ENCODE peak calls at places on chromosome 7, in seven cellular contexts. M, O, A, E, X, Z and J are unnamed samples.

GRCh38 chr7:94228678-94229077 is 166.0 kb upstream of the COL1A2 start:
- DNase-seq in M (no peak), O (no peak), A (no peak), E (no peak), X (no peak), Z (no peak), J (no peak)

GRCh38 chr7:53993205-53993604 is 549.0 kb upstream of the VSTM2A start:
- DNase-seq in M (no peak), O (no peak), A (no peak), E (no peak), X (no peak), Z (no peak), J (no peak)

GRCh38 chr7:27771111-27771510 is 31.1 kb downstream of the TAX1BP1 start:
- DNase-seq in M (no peak), O (no peak), A (no peak), E (no peak), X (no peak), Z (no peak), J (no peak)

GRCh38 chr7:102860351-102860811 is 52.4 kb upstream of the LRRC17 start:
- DNase-seq in M (no peak), O (no peak), A (no peak), E (no peak), X (no peak), Z (no peak), J (no peak)

GRCh38 chr7:157399086-157399687 is 62.4 kb downstream of the DNAJB6 start:
- DNase-seq in M (no peak), O (no peak), A (no peak), E (no peak), X (no peak), Z (no peak), J (no peak)

GRCh38 chr7:47170516-47170915 is 411.4 kb downstream of the TNS3 start:
- DNase-seq in M (no peak), O (no peak), A (no peak), E (no peak), X (no peak), Z (no peak), J (no peak)

GRCh38 chr7:134165266-134165665 is 38.1 kb downstream of the LRGUK start:
- DNase-seq in M (no peak), O (no peak), A (no peak), E (no peak), X (no peak), Z (no peak), J (peak)

GRCh38 chr7:148973256-148973655 is 55.0 kb downstream of the PDIA4 start:
- DNase-seq in M (no peak), O (no peak), A (no peak), E (no peak), X (no peak), Z (no peak), J (no peak)

GRCh38 chr7:26694156-26694555 is 170.2 kb downstream of the SKAP2 start:
- DNase-seq in M (no peak), O (no peak), A (no peak), E (no peak), X (no peak), Z (no peak), J (no peak)

GRCh38 chr7:74572301-74573090 is 85.0 kb upstream of the GTF2I start:
- DNase-seq in M (no peak), O (no peak), A (no peak), E (no peak), X (no peak), Z (no peak), J (no peak)

GRCh38 chr7:93890041-93890463 is 501 bp downstream of the TFPI2 start:
- DNase-seq in M (peak), O (peak), A (peak), E (peak), X (peak), Z (no peak), J (no peak)

DNA sequence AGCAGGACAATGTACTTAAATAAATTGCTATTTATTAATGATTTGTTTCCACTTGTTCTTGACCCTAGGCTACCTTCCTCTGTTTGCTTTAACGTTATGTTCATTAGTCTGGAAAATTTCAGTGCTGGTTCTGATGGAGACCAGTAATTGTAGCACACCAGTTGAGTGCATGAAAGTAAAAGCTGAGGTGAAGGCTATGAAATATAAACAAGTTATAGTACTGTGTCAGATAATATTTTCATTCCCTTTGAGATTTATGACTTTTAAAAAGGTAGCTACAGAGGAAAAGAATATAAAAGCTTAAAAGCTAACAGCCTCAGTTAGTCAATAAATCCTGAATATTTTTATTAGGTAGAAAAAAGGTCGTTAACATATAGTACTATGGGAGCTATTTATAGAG is 351.7 kb upstream of the ETV1 start:
- DNase-seq in M (no peak), O (no peak), A (no peak), E (no peak), X (no peak), Z (no peak), J (no peak)
- H3K27ac ChIP-seq in M (no peak), O (no peak), A (no peak), E (no peak), X (no peak), Z (no peak), J (no peak)

GRCh38 chr7:129887865-129888264 is 64.9 kb downstream of the UBE2H start:
- DNase-seq in M (no peak), O (no peak), A (no peak), E (no peak), X (no peak), Z (no peak), J (no peak)
- H3K27ac ChIP-seq in M (no peak), O (no peak), A (no peak), E (no peak), X (no peak), Z (no peak), J (no peak)

GRCh38 chr7:154342971-154343633 is 290.9 kb downstream of the DPP6 start:
- DNase-seq in M (no peak), O (no peak), A (no peak), E (no peak), X (no peak), Z (no peak), J (no peak)
- H3K27ac ChIP-seq in M (no peak), O (no peak), A (no peak), E (no peak), X (no peak), Z (no peak), J (no peak)

GRCh38 chr7:82164813-82165212 is 278.8 kb downstream of the CACNA2D1 start:
- DNase-seq in M (no peak), O (no peak), A (no peak), E (peak), X (no peak), Z (no peak), J (no peak)
- H3K27ac ChIP-seq in M (no peak), O (peak), A (no peak), E (no peak), X (no peak), Z (no peak), J (peak)